ENCODE peak calls at places on chromosomes 4 and X, in six cellular contexts. I, P, O, Z, M and X are unnamed samples.

GRCh38 chr4:6245246-6246169 is 24.1 kb upstream of the WFS1 start:
- DNase-seq in I (no peak), P (no peak), O (no peak), Z (no peak), M (no peak), X (no peak)

GRCh38 chrX:150366951-150367545 is 3.9 kb downstream of the MAMLD1 start:
- DNase-seq in I (no peak), P (no peak), O (peak; percentile 40), Z (no peak), M (peak; percentile 42), X (no peak)

GRCh38 chr4:2964077-2964471 is 703 bp downstream of the GRK4 start:
- DNase-seq in I (no peak), P (no peak), O (no peak), Z (no peak), M (no peak), X (no peak)

GRCh38 chr4:85291226-85291625 is 183.7 kb upstream of the ARHGAP24 start:
- DNase-seq in I (no peak), P (no peak), O (no peak), Z (no peak), M (no peak), X (no peak)

GRCh38 chr4:72408568-72408967 is 160.5 kb downstream of the ADAMTS3 start:
- DNase-seq in I (no peak), P (no peak), O (no peak), Z (no peak), M (no peak), X (no peak)

GRCh38 chrX:46860536-46860935 is 23.7 kb downstream of the RP2 start:
- DNase-seq in I (no peak), P (no peak), O (no peak), Z (peak; percentile 36), M (no peak), X (peak; percentile 28)

GRCh38 chr4:175946472-175947116 is 119.0 kb upstream of the WDR17 start:
- DNase-seq in I (no peak), P (no peak), O (no peak), Z (no peak), M (no peak), X (no peak)

GRCh38 chr4:6115746-6116586 is 84.4 kb downstream of the JAKMIP1 start:
- DNase-seq in I (no peak), P (no peak), O (no peak), Z (no peak), M (no peak), X (no peak)

GRCh38 chr4:168888715-168889215 is 121.3 kb downstream of the CBR4 start:
- DNase-seq in I (no peak), P (no peak), O (no peak), Z (no peak), M (no peak), X (no peak)

GRCh38 chrX:54695231-54695630 is 102.8 kb downstream of the ITIH6 start:
- DNase-seq in I (no peak), P (no peak), O (no peak), Z (no peak), M (no peak), X (no peak)

GRCh38 chr4:85860066-85860465 is 385.1 kb downstream of the ARHGAP24 start:
- DNase-seq in I (no peak), P (no peak), O (peak; percentile 27), Z (no peak), M (peak; percentile 42), X (no peak)

GRCh38 chr4:128757712-128758111 is 51.8 kb upstream of the JADE1 start:
- DNase-seq in I (no peak), P (no peak), O (no peak), Z (no peak), M (no peak), X (peak; percentile 1)

GRCh38 chr4:104868942-104869341 is 277.7 kb upstream of the TET2 start:
- DNase-seq in I (no peak), P (no peak), O (no peak), Z (no peak), M (no peak), X (no peak)

GRCh38 chr4:74537459-74537858 is 92.5 kb downstream of the AREG start:
- DNase-seq in I (no peak), P (no peak), O (no peak), Z (no peak), M (no peak), X (no peak)

GRCh38 chrX:2427737-2428136 is 73.0 kb downstream of the DHRSX start:
- DNase-seq in I (no peak), P (no peak), O (no peak), Z (no peak), M (no peak), X (no peak)

GRCh38 chr4:22500128-22500611 is 15.7 kb downstream of the ADGRA3 start:
- DNase-seq in I (no peak), P (no peak), O (no peak), Z (peak; percentile 49), M (no peak), X (peak; percentile 59)

GRCh38 chr4:142142403-142142802 is 506.0 kb downstream of the IL15 start:
- DNase-seq in I (no peak), P (no peak), O (no peak), Z (no peak), M (no peak), X (no peak)

GRCh38 chrX:55057691-55058249 is 17.1 kb upstream of the PAGE2B start:
- DNase-seq in I (peak; percentile 14), P (peak; percentile 7), O (peak; percentile 57), Z (peak; percentile 69), M (peak; percentile 30), X (peak; percentile 57)

GRCh38 chr4:126991965-126992364 is 640.8 kb upstream of the INTU start:
- DNase-seq in I (no peak), P (no peak), O (no peak), Z (peak; percentile 15), M (peak; percentile 4), X (no peak)

GRCh38 chr4:124970011-124970410 is 257.5 kb upstream of the ANKRD50 start:
- DNase-seq in I (no peak), P (no peak), O (peak; percentile 37), Z (no peak), M (no peak), X (no peak)

GRCh38 chr4:177879851-177880250 is 437.6 kb upstream of the AGA start:
- DNase-seq in I (no peak), P (no peak), O (no peak), Z (no peak), M (peak; percentile 1), X (no peak)

GRCh38 chr4:1233641-1234277 is 15.2 kb downstream of the CTBP1 start:
- DNase-seq in I (no peak), P (no peak), O (no peak), Z (no peak), M (no peak), X (no peak)

GRCh38 chrX:154433605-154434004 is 3.3 kb upstream of the GDI1 start:
- DNase-seq in I (no peak), P (no peak), O (no peak), Z (no peak), M (no peak), X (no peak)

GRCh38 chr4:53592686-53593641 is 1.7 kb upstream of the LNX1 start:
- DNase-seq in I (no peak), P (peak; percentile 60), O (no peak), Z (no peak), M (no peak), X (peak; percentile 93)

GRCh38 chr4:120299631-120300030 is 233.0 kb upstream of the MAD2L1 start:
- DNase-seq in I (no peak), P (no peak), O (no peak), Z (peak; percentile 10), M (no peak), X (peak; percentile 71)

GRCh38 chrX:130909469-130910136 is 6.6 kb upstream of the ENOX2 start:
- DNase-seq in I (no peak), P (no peak), O (peak; percentile 7), Z (no peak), M (no peak), X (no peak)

GRCh38 chr4:38601244-38601915 is 62.6 kb upstream of the KLF3 start:
- DNase-seq in I (no peak), P (no peak), O (peak; percentile 53), Z (peak; percentile 93), M (peak; percentile 18), X (peak; percentile 85)

GRCh38 chrX:46770006-46770816 is 11.3 kb upstream of the SLC9A7 start:
- DNase-seq in I (no peak), P (no peak), O (peak; percentile 74), Z (no peak), M (peak; percentile 27), X (no peak)

GRCh38 chr4:53478671-53479456 is 101.4 kb downstream of the FIP1L1 start:
- DNase-seq in I (no peak), P (no peak), O (peak; percentile 85), Z (no peak), M (peak; percentile 69), X (no peak)

GRCh38 chr4:8850074-8850829 is 21.4 kb downstream of the HMX1 start:
- DNase-seq in I (no peak), P (no peak), O (no peak), Z (no peak), M (no peak), X (no peak)

GRCh38 chr4:185778307-185778706 is 33.7 kb downstream of the SORBS2 start:
- DNase-seq in I (no peak), P (no peak), O (peak; percentile 43), Z (no peak), M (no peak), X (no peak)

GRCh38 chr4:186807809-186808634 is 84.4 kb upstream of the FAT1 start:
- DNase-seq in I (no peak), P (no peak), O (no peak), Z (no peak), M (no peak), X (no peak)

GRCh38 chr4:106809083-106809482 is 227.0 kb downstream of the DKK2 start:
- DNase-seq in I (no peak), P (peak; percentile 7), O (peak; percentile 66), Z (no peak), M (peak; percentile 55), X (peak; percentile 0)

GRCh38 chrX:108439961-108440696 is 491 bp downstream of the COL4A5 start:
- DNase-seq in I (no peak), P (peak; percentile 17), O (no peak), Z (peak; percentile 60), M (no peak), X (peak; percentile 10)

GRCh38 chr4:33381806-33382205 is 2661.6 kb downstream of the PCDH7 start:
- DNase-seq in I (no peak), P (no peak), O (no peak), Z (peak; percentile 44), M (no peak), X (no peak)

GRCh38 chr4:153564630-153565525 is 98.7 kb downstream of the TMEM131L start:
- DNase-seq in I (no peak), P (no peak), O (no peak), Z (no peak), M (peak; percentile 23), X (no peak)

GRCh38 chrX:102958794-102959193 is 21.7 kb downstream of the RAB40AL start:
- DNase-seq in I (no peak), P (no peak), O (no peak), Z (peak; percentile 19), M (no peak), X (no peak)

GRCh38 chrX:1484638-1485019 is 31.9 kb upstream of the ASMTL start:
- DNase-seq in I (no peak), P (no peak), O (no peak), Z (no peak), M (no peak), X (no peak)

GRCh38 chr4:185820119-185821028 is 8.4 kb upstream of the SORBS2 start:
- DNase-seq in I (no peak), P (no peak), O (no peak), Z (no peak), M (no peak), X (no peak)